ENCODE peak calls at places on chromosomes 11 and 22, in nine cellular contexts. U is ureter; J is HFF-Myc; Y is DMS53; X is PC-3; M is kidney glomerular epithelial cell; G is neural crest cell; B is activated naive CD4-positive, alpha-beta T cell treated with anti-CD3 and anti-CD28 coated beads for 36 hours; I is left ventricle myocardium inferior. C is an unnamed sample.

GRCh38 chr11:122633219-122633829 is 22.2 kb upstream of the UBASH3B start:
- DNase-seq in J (no peak), G (no peak), Y (peak), I (peak), U (no peak), B (no peak), X (peak), M (peak), C (no peak)

GRCh38 chr11:58057481-58057880 is 26.7 kb downstream of the OR6Q1 start:
- DNase-seq in M (no peak), X (no peak), B (no peak), I (no peak), U (no peak), J (no peak), Y (no peak), G (no peak), C (no peak)

GRCh38 chr11:44270403-44271192 is 39.3 kb downstream of the ALX4 start:
- DNase-seq in I (no peak), G (no peak), X (no peak), J (no peak), U (no peak), Y (no peak), B (no peak), M (no peak), C (no peak)

GRCh38 chr11:70281114-70281729 is 10.7 kb downstream of the PPFIA1 start:
- DNase-seq in U (no peak), Y (no peak), X (no peak), I (peak), J (no peak), M (no peak), G (no peak), B (no peak), C (peak)

GRCh38 chr11:6632116-6633073 is 13.2 kb upstream of the TPP1 start:
- DNase-seq in Y (no peak), X (no peak), J (no peak), I (no peak), G (no peak), M (no peak), B (no peak), U (no peak), C (no peak)

GRCh38 chr11:44248109-44248508 is 61.8 kb downstream of the ALX4 start:
- DNase-seq in Y (no peak), B (no peak), J (no peak), M (no peak), X (no peak), U (no peak), I (no peak), G (no peak), C (no peak)

GRCh38 chr11:40986320-40986719 is 473.1 kb downstream of the LRRC4C start:
- DNase-seq in Y (peak), X (no peak), M (no peak), I (no peak), G (no peak), U (no peak), B (no peak), J (no peak), C (no peak)

GRCh38 chr11:118658372-118659313 is 20.8 kb downstream of the TREH start:
- DNase-seq in I (no peak), U (no peak), X (peak), Y (peak), J (no peak), G (no peak), B (no peak), M (no peak), C (no peak)

GRCh38 chr22:19761500-19762314 is 1.1 kb downstream of the TBX1 start:
- DNase-seq in J (no peak), B (no peak), X (peak), G (no peak), U (no peak), M (no peak), Y (no peak), I (no peak), C (no peak)

GRCh38 chr11:41536001-41536568 is 76.6 kb upstream of the LRRC4C start:
- DNase-seq in Y (no peak), I (no peak), J (no peak), U (no peak), X (no peak), B (no peak), G (no peak), M (no peak), C (no peak)

GRCh38 chr11:45606514-45607024 is 58.9 kb downstream of the CHST1 start:
- DNase-seq in M (no peak), B (no peak), I (no peak), Y (peak), X (no peak), U (no peak), J (no peak), G (peak), C (no peak)

GRCh38 chr11:106133529-106133928 is 56.1 kb downstream of the AASDHPPT start:
- DNase-seq in Y (peak), B (no peak), G (no peak), M (no peak), U (no peak), X (peak), I (no peak), J (no peak), C (no peak)

GRCh38 chr11:75029836-75030631 is 41.3 kb downstream of the NEU3 start:
- DNase-seq in Y (peak), I (no peak), B (no peak), J (no peak), U (peak), X (no peak), M (no peak), G (no peak), C (peak)

GRCh38 chr22:48960576-48960975 is 867.1 kb downstream of the BRD1 start:
- DNase-seq in X (no peak), B (no peak), J (no peak), U (no peak), M (no peak), G (no peak), I (peak), Y (no peak), C (no peak)

C was measured in right atrium auricular region.